ENCODE peak calls at places on chromosomes 3 and 15, in four cellular contexts. One of them, this sample, is unnamed.
A peak's percentile ranks its signal among the peaks of the same experiment; 100 is the strongest.

GRCh38 chr15:93040288-93041158 is 48.5 kb downstream of the RGMA start:
- DNase-seq in heart right ventricle: no peak
- DNase-seq in AG10803: no peak
- DNase-seq in mesendoderm: no peak
- DNase-seq in this sample: no peak

GRCh38 chr3:136070334-136070733 is 104.8 kb downstream of the PPP2R3A start:
- DNase-seq in heart right ventricle: no peak
- DNase-seq in AG10803: peak; percentile 88
- DNase-seq in mesendoderm: peak; percentile 38
- DNase-seq in this sample: peak; percentile 95

GRCh38 chr15:41692049-41692448 is 31.8 kb downstream of the MGA start:
- DNase-seq in heart right ventricle: no peak
- DNase-seq in AG10803: no peak
- DNase-seq in mesendoderm: no peak
- DNase-seq in this sample: no peak

GRCh38 chr15:91291673-91292072 is 191.6 kb downstream of the SV2B start:
- DNase-seq in heart right ventricle: peak; percentile 11
- DNase-seq in AG10803: peak; percentile 13
- DNase-seq in mesendoderm: peak; percentile 71
- DNase-seq in this sample: peak; percentile 13

GRCh38 chr3:49638445-49638844 is 35.7 kb upstream of the APEH start:
- DNase-seq in heart right ventricle: no peak
- DNase-seq in AG10803: peak; percentile 50
- DNase-seq in mesendoderm: peak; percentile 20
- DNase-seq in this sample: peak; percentile 65

GRCh38 chr3:50124363-50125226 is 30.5 kb upstream of the SEMA3F start:
- DNase-seq in heart right ventricle: no peak
- DNase-seq in AG10803: peak; percentile 33
- DNase-seq in mesendoderm: no peak
- DNase-seq in this sample: peak; percentile 56

GRCh38 chr3:96813820-96814580 is 394 bp upstream of the EPHA6 start:
- DNase-seq in heart right ventricle: peak; percentile 28
- DNase-seq in AG10803: peak; percentile 35
- DNase-seq in mesendoderm: peak; percentile 83
- DNase-seq in this sample: peak; percentile 6

GRCh38 chr3:16478516-16478915 is 35.0 kb downstream of the RFTN1 start:
- DNase-seq in heart right ventricle: peak; percentile 23
- DNase-seq in AG10803: peak; percentile 73
- DNase-seq in mesendoderm: no peak
- DNase-seq in this sample: peak; percentile 88

GRCh38 chr3:15553749-15554148 is 32.2 kb upstream of the COLQ start:
- DNase-seq in heart right ventricle: no peak
- DNase-seq in AG10803: no peak
- DNase-seq in mesendoderm: no peak
- DNase-seq in this sample: no peak

GRCh38 chr3:32392530-32393302 is 1.1 kb downstream of the CMTM7 start:
- DNase-seq in heart right ventricle: peak; percentile 59
- DNase-seq in AG10803: peak; percentile 67
- DNase-seq in mesendoderm: no peak
- DNase-seq in this sample: peak; percentile 68

GRCh38 chr3:155528579-155528978 is 216.3 kb downstream of the PLCH1 start:
- DNase-seq in heart right ventricle: no peak
- DNase-seq in AG10803: no peak
- DNase-seq in mesendoderm: no peak
- DNase-seq in this sample: no peak

GRCh38 chr3:72683068-72683467 is 165.2 kb downstream of the SHQ1 start:
- DNase-seq in heart right ventricle: no peak
- DNase-seq in AG10803: no peak
- DNase-seq in mesendoderm: no peak
- DNase-seq in this sample: no peak

GRCh38 chr15:81098349-81098748 is 35.7 kb upstream of the CFAP161 start:
- DNase-seq in heart right ventricle: no peak
- DNase-seq in AG10803: no peak
- DNase-seq in mesendoderm: no peak
- DNase-seq in this sample: no peak

GRCh38 chr3:197151562-197151961 is 121.9 kb upstream of the MELTF start:
- DNase-seq in heart right ventricle: peak; percentile 20
- DNase-seq in AG10803: peak; percentile 64
- DNase-seq in mesendoderm: no peak
- DNase-seq in this sample: peak; percentile 77

GRCh38 chr15:80931191-80931590 is 58.4 kb downstream of the MESD start:
- DNase-seq in heart right ventricle: no peak
- DNase-seq in AG10803: peak; percentile 68
- DNase-seq in mesendoderm: no peak
- DNase-seq in this sample: no peak

GRCh38 chr15:85649372-85649771 is 145.4 kb downstream of the KLHL25 start:
- DNase-seq in heart right ventricle: peak; percentile 53
- DNase-seq in AG10803: peak; percentile 73
- DNase-seq in mesendoderm: peak; percentile 67
- DNase-seq in this sample: peak; percentile 85

GRCh38 chr15:31106495-31107300 is 5.2 kb upstream of the TRPM1 start:
- DNase-seq in heart right ventricle: no peak
- DNase-seq in AG10803: peak; percentile 42
- DNase-seq in mesendoderm: no peak
- DNase-seq in this sample: no peak

GRCh38 chr3:30751610-30752299 is 142.7 kb downstream of the GADL1 start:
- DNase-seq in heart right ventricle: peak; percentile 26
- DNase-seq in AG10803: peak; percentile 32
- DNase-seq in mesendoderm: peak; percentile 58
- DNase-seq in this sample: peak; percentile 56

GRCh38 chr3:62718011-62718410 is 157.2 kb downstream of the CADPS start:
- DNase-seq in heart right ventricle: no peak
- DNase-seq in AG10803: no peak
- DNase-seq in mesendoderm: no peak
- DNase-seq in this sample: no peak

GRCh38 chr15:90683371-90683770 is 33.8 kb upstream of the BLM start:
- DNase-seq in heart right ventricle: no peak
- DNase-seq in AG10803: no peak
- DNase-seq in mesendoderm: no peak
- DNase-seq in this sample: no peak

GRCh38 chr3:59456852-59457485 is 407.1 kb upstream of the CFAP20DC start:
- DNase-seq in heart right ventricle: no peak
- DNase-seq in AG10803: no peak
- DNase-seq in mesendoderm: no peak
- DNase-seq in this sample: no peak

GRCh38 chr3:128253150-128253549 is 99.9 kb downstream of the EEFSEC start:
- DNase-seq in heart right ventricle: no peak
- DNase-seq in AG10803: no peak
- DNase-seq in mesendoderm: no peak
- DNase-seq in this sample: no peak

GRCh38 chr15:96565266-96565665 is 234.8 kb downstream of the NR2F2 start:
- DNase-seq in heart right ventricle: no peak
- DNase-seq in AG10803: no peak
- DNase-seq in mesendoderm: no peak
- DNase-seq in this sample: peak; percentile 42